ENCODE peak calls at places on chromosomes 5 and 9, in eight cellular contexts. One of them, this sample, is unnamed.

GRCh38 chr5:134249469-134250379 is 23.9 kb upstream of the PPP2CA start:
- DNase-seq in KG1: no peak
- DNase-seq in NCI-H460: no peak
- DNase-seq in astrocyte of the hippocampus: no peak
- DNase-seq in RPMI7951: no peak
- DNase-seq in foreskin keratinocyte: no peak
- DNase-seq in nucleus accumbens: no peak
- DNase-seq in left ventricle myocardium inferior: no peak
- DNase-seq in this sample: no peak

GRCh38 chr5:68333649-68334549 is 118.3 kb downstream of the PIK3R1 start:
- DNase-seq in KG1: no peak
- DNase-seq in NCI-H460: no peak
- DNase-seq in astrocyte of the hippocampus: peak
- DNase-seq in RPMI7951: peak
- DNase-seq in foreskin keratinocyte: peak
- DNase-seq in nucleus accumbens: no peak
- DNase-seq in left ventricle myocardium inferior: no peak
- DNase-seq in this sample: peak

GRCh38 chr9:12699529-12699928 is 6.3 kb downstream of the TYRP1 start:
- DNase-seq in KG1: no peak
- DNase-seq in NCI-H460: no peak
- DNase-seq in astrocyte of the hippocampus: no peak
- DNase-seq in RPMI7951: no peak
- DNase-seq in foreskin keratinocyte: no peak
- DNase-seq in nucleus accumbens: no peak
- DNase-seq in left ventricle myocardium inferior: no peak
- DNase-seq in this sample: peak

GRCh38 chr9:3916984-3917383 is 382.9 kb downstream of the GLIS3 start:
- DNase-seq in KG1: no peak
- DNase-seq in NCI-H460: no peak
- DNase-seq in astrocyte of the hippocampus: peak
- DNase-seq in RPMI7951: peak
- DNase-seq in foreskin keratinocyte: no peak
- DNase-seq in nucleus accumbens: no peak
- DNase-seq in left ventricle myocardium inferior: no peak
- DNase-seq in this sample: peak

GRCh38 chr5:139833525-139833924 is 37.9 kb downstream of the PSD2 start:
- DNase-seq in KG1: no peak
- DNase-seq in NCI-H460: no peak
- DNase-seq in astrocyte of the hippocampus: no peak
- DNase-seq in RPMI7951: no peak
- DNase-seq in foreskin keratinocyte: no peak
- DNase-seq in nucleus accumbens: no peak
- DNase-seq in left ventricle myocardium inferior: no peak
- DNase-seq in this sample: no peak

GRCh38 chr9:137618105-137619067 is at the start of gene EHMT1:
- DNase-seq in KG1: peak
- DNase-seq in NCI-H460: peak
- DNase-seq in astrocyte of the hippocampus: peak
- DNase-seq in RPMI7951: peak
- DNase-seq in foreskin keratinocyte: no peak
- DNase-seq in nucleus accumbens: peak
- DNase-seq in left ventricle myocardium inferior: peak
- DNase-seq in this sample: peak

GRCh38 chr5:168477060-168477459 is 9.2 kb upstream of the RARS1 start:
- DNase-seq in KG1: no peak
- DNase-seq in NCI-H460: no peak
- DNase-seq in astrocyte of the hippocampus: peak
- DNase-seq in RPMI7951: peak
- DNase-seq in foreskin keratinocyte: no peak
- DNase-seq in nucleus accumbens: no peak
- DNase-seq in left ventricle myocardium inferior: no peak
- DNase-seq in this sample: peak

GRCh38 chr9:69090140-69090750 is 54.7 kb downstream of the FXN start:
- DNase-seq in KG1: no peak
- DNase-seq in NCI-H460: no peak
- DNase-seq in astrocyte of the hippocampus: no peak
- DNase-seq in RPMI7951: no peak
- DNase-seq in foreskin keratinocyte: no peak
- DNase-seq in nucleus accumbens: no peak
- DNase-seq in left ventricle myocardium inferior: no peak
- DNase-seq in this sample: no peak

GRCh38 chr5:74326571-74327338 is 313.8 kb downstream of the ENC1 start:
- DNase-seq in KG1: peak
- DNase-seq in NCI-H460: no peak
- DNase-seq in astrocyte of the hippocampus: peak
- DNase-seq in RPMI7951: peak
- DNase-seq in foreskin keratinocyte: peak
- DNase-seq in nucleus accumbens: no peak
- DNase-seq in left ventricle myocardium inferior: no peak
- DNase-seq in this sample: peak

GRCh38 chr9:3059781-3060468 is 216.0 kb upstream of the PUM3 start:
- DNase-seq in KG1: no peak
- DNase-seq in NCI-H460: no peak
- DNase-seq in astrocyte of the hippocampus: peak
- DNase-seq in RPMI7951: no peak
- DNase-seq in foreskin keratinocyte: peak
- DNase-seq in nucleus accumbens: no peak
- DNase-seq in left ventricle myocardium inferior: no peak
- DNase-seq in this sample: no peak

This sample was measured in renal cortical epithelial cell.